ENCODE peak calls at places on chromosome 1, in ten cellular contexts. S is HCT116, E is prostate gland, O is uterus, A is A549, N is NB4, X is heart left ventricle, Y is spleen, Q is esophagus muscularis mucosa, B is body of pancreas. G is an unnamed sample.

GRCh38 chr1:68188060-68188538 is 44.2 kb downstream of the WLS start:
- DNase-seq in S (no peak), E (no peak), O (no peak), A (no peak), N (no peak), X (no peak), Y (no peak), Q (no peak), B (no peak), G (no peak)

GRCh38 chr1:193705473-193706074 is 519.2 kb upstream of the B3GALT2 start:
- DNase-seq in S (no peak), E (no peak), O (no peak), A (no peak), N (peak), X (no peak), Y (no peak), Q (no peak), B (no peak), G (no peak)

GRCh38 chr1:50750021-50750619 is 209.9 kb downstream of the FAF1 start:
- DNase-seq in S (peak), E (no peak), O (no peak), A (peak), N (peak), X (no peak), Y (no peak), Q (no peak), B (no peak), G (peak)

GRCh38 chr1:92784051-92784638 is 763 bp downstream of the EVI5 start:
- DNase-seq in S (no peak), E (peak), O (peak), A (peak), N (peak), X (peak), Y (no peak), Q (no peak), B (peak), G (peak)

GRCh38 chr1:26289158-26290059 is 9.5 kb downstream of the SH3BGRL3 start:
- DNase-seq in S (no peak), E (no peak), O (no peak), A (no peak), N (peak), X (no peak), Y (peak), Q (no peak), B (no peak), G (peak)

GRCh38 chr1:68111804-68112436 is 61.5 kb upstream of the DIRAS3 start:
- DNase-seq in S (peak), E (peak), O (peak), A (peak), N (peak), X (peak), Y (no peak), Q (peak), B (peak), G (peak)

GRCh38 chr1:94304553-94304952 is 67.2 kb upstream of the ARHGAP29 start:
- DNase-seq in S (no peak), E (no peak), O (no peak), A (no peak), N (no peak), X (no peak), Y (no peak), Q (no peak), B (no peak), G (no peak)

GRCh38 chr1:243471026-243471685 is 215.3 kb downstream of the SDCCAG8 start:
- DNase-seq in S (no peak), E (no peak), O (no peak), A (no peak), N (peak), X (no peak), Y (no peak), Q (no peak), B (no peak), G (no peak)

GRCh38 chr1:157156058-157156541 is 17.9 kb upstream of the ETV3 start:
- DNase-seq in S (peak), E (peak), O (peak), A (peak), N (peak), X (peak), Y (peak), Q (no peak), B (peak), G (peak)

GRCh38 chr1:200445213-200445612 is 35.4 kb upstream of the ZNF281 start:
- DNase-seq in S (no peak), E (no peak), O (no peak), A (no peak), N (no peak), X (no peak), Y (no peak), Q (no peak), B (no peak), G (no peak)

GRCh38 chr1:7902478-7903084 is 38.1 kb downstream of the TNFRSF9 start:
- DNase-seq in S (peak), E (peak), O (peak), A (peak), N (peak), X (peak), Y (peak), Q (no peak), B (peak), G (peak)

GRCh38 chr1:58789322-58789856 is 5.5 kb upstream of the JUN start:
- DNase-seq in S (no peak), E (no peak), O (no peak), A (no peak), N (no peak), X (no peak), Y (no peak), Q (no peak), B (no peak), G (no peak)

GRCh38 chr1:239997160-239997514 is 94.5 kb upstream of the FMN2 start:
- DNase-seq in S (no peak), E (no peak), O (no peak), A (no peak), N (no peak), X (no peak), Y (no peak), Q (no peak), B (no peak), G (no peak)

GRCh38 chr1:239995281-239995680 is 96.4 kb upstream of the FMN2 start:
- DNase-seq in S (no peak), E (no peak), O (no peak), A (no peak), N (no peak), X (no peak), Y (no peak), Q (peak), B (no peak), G (no peak)

GRCh38 chr1:239998312-239998649 is 93.4 kb upstream of the FMN2 start:
- DNase-seq in S (no peak), E (no peak), O (no peak), A (no peak), N (no peak), X (no peak), Y (no peak), Q (no peak), B (no peak), G (no peak)

GRCh38 chr1:239999170-239999569 is 92.5 kb upstream of the FMN2 start:
- DNase-seq in S (no peak), E (no peak), O (no peak), A (no peak), N (no peak), X (no peak), Y (no peak), Q (no peak), B (no peak), G (no peak)

GRCh38 chr1:239997515-239998311 is 94.0 kb upstream of the FMN2 start:
- DNase-seq in S (no peak), E (no peak), O (no peak), A (peak), N (no peak), X (no peak), Y (no peak), Q (peak), B (peak), G (no peak)
- H3K4me3 ChIP-seq in S (no peak), E (peak), O (no peak), A (peak), N (no peak), X (no peak), Y (peak), Q (peak), B (no peak), G (peak)

DNA sequence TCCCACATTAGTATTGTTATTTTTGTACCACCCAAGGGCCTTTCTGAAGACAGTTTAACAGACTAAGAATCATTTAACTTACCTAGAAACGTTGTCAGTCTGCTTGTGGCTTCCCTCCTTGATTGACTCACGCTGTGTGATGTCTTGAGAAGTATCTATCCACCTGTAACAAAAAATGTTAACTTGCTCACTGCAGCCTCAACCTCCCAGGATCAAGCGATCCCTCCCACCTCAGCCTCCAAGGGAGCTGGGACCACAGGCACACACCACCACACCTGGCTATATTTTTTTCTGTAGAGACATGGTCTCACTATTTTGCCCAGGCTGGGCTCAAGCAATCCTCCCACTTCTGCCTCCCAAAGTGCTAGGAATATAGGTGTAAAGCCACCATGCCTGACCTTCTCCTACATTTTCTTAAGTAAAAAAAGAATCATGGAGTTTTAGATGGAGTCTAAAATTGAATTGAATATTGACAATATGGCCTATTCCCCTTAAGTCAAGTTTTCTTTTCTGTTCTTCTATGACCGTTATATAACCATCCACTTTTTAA is 15.6 kb downstream of the SFPQ start:
- DNase-seq in S (no peak), E (no peak), O (no peak), A (no peak), N (no peak), X (no peak), Y (no peak), Q (no peak), B (no peak), G (no peak)
- TF ChIP-seq POLR2A in S (no peak), E (no peak), O (no peak), A (no peak), N (no peak), X (no peak), Y (no peak), Q (no peak), B (no peak), G (no peak)

DNA sequence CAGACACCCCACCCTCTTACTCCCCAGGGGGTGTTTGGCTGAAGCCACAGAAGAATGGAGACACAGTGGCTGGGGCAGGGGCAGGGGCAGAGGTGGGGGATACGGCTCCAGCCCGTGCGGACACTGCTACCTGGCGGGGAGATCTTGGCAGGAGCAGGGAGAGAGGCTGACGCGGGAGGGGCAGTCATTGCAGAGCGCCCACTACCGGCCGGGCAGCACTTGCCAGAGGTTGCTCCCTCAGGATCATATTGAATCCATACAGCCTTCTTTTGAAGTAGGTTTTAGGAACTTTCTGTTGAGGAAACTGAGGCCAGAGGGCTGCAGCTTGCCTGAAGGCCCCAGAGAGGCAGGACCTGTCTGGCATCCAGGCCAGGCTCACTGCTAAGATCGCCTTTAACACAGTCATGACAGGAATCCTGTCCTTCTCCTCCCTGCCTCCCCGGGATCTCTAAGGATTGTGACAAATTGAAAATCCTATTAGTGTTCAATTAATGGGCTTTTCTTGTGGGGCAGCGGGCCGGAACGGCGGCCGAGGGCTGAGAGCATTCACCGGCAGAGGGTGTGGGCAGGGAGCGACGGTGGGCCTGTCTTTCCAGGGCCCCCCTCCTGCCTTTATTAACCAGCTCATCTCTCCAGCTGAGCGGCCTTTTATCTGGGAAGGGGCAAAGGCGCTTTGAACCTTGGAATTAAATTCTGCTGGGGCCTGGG is 65.5 kb upstream of the WNT4 start:
- DNase-seq in S (no peak), E (no peak), O (no peak), A (no peak), N (no peak), X (no peak), Y (peak), Q (no peak), B (peak), G (no peak)
- TF ChIP-seq CTCF in S (peak), E (no peak), O (no peak), A (peak), N (peak), X (no peak), Y (no peak), Q (no peak), B (peak), G (no peak)

DNA sequence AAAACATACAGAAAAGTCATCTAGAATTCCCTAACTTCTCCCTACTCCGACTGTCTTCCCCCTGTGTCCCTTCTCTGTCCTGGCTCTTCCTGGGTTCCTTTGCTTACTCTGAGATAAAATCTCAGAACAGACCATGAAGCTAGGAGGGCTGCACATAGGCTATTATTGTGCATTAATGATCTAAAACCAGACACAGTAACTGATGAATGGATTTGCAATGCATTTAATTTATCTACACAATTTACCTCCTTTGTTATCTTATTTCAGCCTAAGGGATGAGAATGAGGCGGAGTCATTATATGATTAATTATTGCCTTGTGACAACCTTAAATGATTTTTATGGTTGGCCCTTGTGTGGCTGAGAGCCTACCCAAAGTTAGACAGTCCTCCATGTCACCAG is 14.5 kb downstream of the RHOU start:
- DNase-seq in S (no peak), E (no peak), O (no peak), A (no peak), N (no peak), X (no peak), Y (no peak), Q (no peak), B (no peak), G (no peak)
- H3K4me3 ChIP-seq in S (no peak), E (no peak), O (no peak), A (no peak), N (no peak), X (no peak), Y (no peak), Q (no peak), B (no peak), G (no peak)

GRCh38 chr1:43357251-43357650 is 1.5 kb upstream of the CDC20 start:
- DNase-seq in S (no peak), E (no peak), O (no peak), A (no peak), N (no peak), X (no peak), Y (no peak), Q (no peak), B (no peak), G (no peak)

GRCh38 chr1:43359696-43360095 is 915 bp downstream of the CDC20 start:
- DNase-seq in S (no peak), E (no peak), O (no peak), A (no peak), N (peak), X (no peak), Y (no peak), Q (no peak), B (no peak), G (peak)

GRCh38 chr1:43358746-43359693 is at the start of gene CDC20:
- DNase-seq in S (peak), E (peak), O (peak), A (peak), N (peak), X (peak), Y (peak), Q (peak), B (peak), G (peak)

GRCh38 chr1:43360616-43361015 is 1.8 kb downstream of the CDC20 start:
- DNase-seq in S (no peak), E (no peak), O (no peak), A (no peak), N (no peak), X (no peak), Y (no peak), Q (no peak), B (no peak), G (no peak)

DNA sequence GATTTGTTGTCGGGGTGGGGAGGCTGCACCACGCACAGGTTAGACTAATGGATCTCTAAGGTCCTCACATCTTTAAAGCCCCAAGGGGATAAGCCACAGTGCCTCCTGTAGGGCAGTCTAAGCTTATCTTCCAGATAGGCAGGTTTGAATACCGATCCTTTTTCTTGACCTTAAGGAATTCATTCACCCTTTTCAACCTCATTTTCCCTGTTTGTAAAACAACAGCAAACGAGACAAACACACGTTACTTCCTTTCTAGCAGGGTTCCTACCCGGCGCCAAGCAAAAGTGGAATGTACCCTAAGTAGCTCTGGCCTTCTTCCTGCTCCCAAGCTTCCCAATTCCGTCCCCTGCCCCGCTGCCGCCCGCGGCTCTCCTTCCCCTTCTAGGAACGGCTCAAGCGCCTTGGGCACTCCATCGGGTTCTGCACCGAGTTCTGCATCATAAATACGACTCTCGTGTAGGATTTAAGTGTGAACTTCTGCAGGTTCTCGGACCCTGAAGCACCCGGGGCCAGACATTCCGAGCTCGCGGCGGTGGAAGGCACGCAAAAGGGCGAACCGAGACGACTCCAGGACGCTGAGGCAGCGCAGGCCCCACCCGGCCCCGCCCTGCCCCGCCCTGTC is 548 bp upstream of the CDC20 start:
- DNase-seq in S (peak), E (no peak), O (no peak), A (peak), N (peak), X (no peak), Y (no peak), Q (no peak), B (peak), G (peak)
- TF ChIP-seq POLR2A in S (peak), E (no peak), O (peak), A (peak), N (peak), X (peak), Y (no peak), Q (peak), B (peak), G (no peak)

GRCh38 chr1:222643937-222644648 is 26.2 kb downstream of the MIA3 start:
- DNase-seq in S (peak), E (peak), O (peak), A (peak), N (peak), X (peak), Y (peak), Q (peak), B (peak), G (peak)
- TF ChIP-seq CTCF in S (no peak), E (peak), O (peak), A (no peak), N (no peak), X (no peak), Y (no peak), Q (no peak), B (peak), G (no peak)

DNA sequence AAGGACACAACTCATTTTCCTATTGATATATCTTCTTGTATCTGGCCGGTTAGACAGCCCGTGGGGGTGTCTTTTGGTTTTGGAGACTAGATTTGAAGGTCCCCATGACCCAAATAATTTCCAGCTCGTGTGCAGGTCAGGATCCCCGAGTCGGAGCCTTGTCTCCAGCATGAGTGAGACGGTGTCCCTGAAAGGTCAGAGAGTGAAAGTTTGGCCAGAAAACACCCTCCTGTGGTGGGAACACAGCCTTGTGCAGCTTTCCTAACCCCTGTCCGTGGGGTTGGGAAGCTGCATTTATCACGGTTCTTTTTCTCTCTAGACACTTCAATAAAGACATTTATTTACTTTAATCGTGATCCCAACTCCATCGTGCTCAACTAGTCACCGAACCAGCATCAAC is 17.6 kb downstream of the COQ8A start:
- DNase-seq in S (no peak), E (no peak), O (no peak), A (no peak), N (no peak), X (no peak), Y (no peak), Q (no peak), B (no peak), G (no peak)
- H3K4me3 ChIP-seq in S (no peak), E (no peak), O (no peak), A (no peak), N (no peak), X (no peak), Y (no peak), Q (no peak), B (no peak), G (no peak)

G was measured in thyroid gland.